ENCODE peak calls at places on chromosomes 6 and 20, in six cellular contexts. One of them, this sample, is unnamed.

GRCh38 chr6:43946641-43947363 is 176.8 kb downstream of the VEGFA start:
- DNase-seq in cardiac muscle cell: no peak
- DNase-seq in left ventricle myocardium inferior: no peak
- DNase-seq in transverse colon: no peak
- DNase-seq in upper lobe of right lung: no peak
- DNase-seq in ovary: no peak
- DNase-seq in this sample: no peak

GRCh38 chr20:54119744-54120143 is 49.4 kb upstream of the BCAS1 start:
- DNase-seq in cardiac muscle cell: no peak
- DNase-seq in left ventricle myocardium inferior: no peak
- DNase-seq in transverse colon: no peak
- DNase-seq in upper lobe of right lung: no peak
- DNase-seq in ovary: no peak
- DNase-seq in this sample: no peak

GRCh38 chr6:142542704-142543233 is 241.0 kb downstream of the ADGRG6 start:
- DNase-seq in cardiac muscle cell: no peak
- DNase-seq in left ventricle myocardium inferior: peak
- DNase-seq in transverse colon: peak
- DNase-seq in upper lobe of right lung: no peak
- DNase-seq in ovary: peak
- DNase-seq in this sample: no peak

GRCh38 chr20:17762873-17763557 is 63.2 kb downstream of the BANF2 start:
- DNase-seq in cardiac muscle cell: no peak
- DNase-seq in left ventricle myocardium inferior: no peak
- DNase-seq in transverse colon: no peak
- DNase-seq in upper lobe of right lung: no peak
- DNase-seq in ovary: no peak
- DNase-seq in this sample: no peak

GRCh38 chr20:41299899-41300298 is 17.6 kb downstream of the ZHX3 start:
- DNase-seq in cardiac muscle cell: no peak
- DNase-seq in left ventricle myocardium inferior: no peak
- DNase-seq in transverse colon: no peak
- DNase-seq in upper lobe of right lung: no peak
- DNase-seq in ovary: no peak
- DNase-seq in this sample: no peak

GRCh38 chr6:134176283-134176975 is 124.0 kb upstream of the SLC2A12 start:
- DNase-seq in cardiac muscle cell: peak
- DNase-seq in left ventricle myocardium inferior: peak
- DNase-seq in transverse colon: no peak
- DNase-seq in upper lobe of right lung: peak
- DNase-seq in ovary: peak
- DNase-seq in this sample: no peak

GRCh38 chr6:87473419-87473903 is 687 bp downstream of the SLC35A1 start:
- DNase-seq in cardiac muscle cell: no peak
- DNase-seq in left ventricle myocardium inferior: no peak
- DNase-seq in transverse colon: peak
- DNase-seq in upper lobe of right lung: no peak
- DNase-seq in ovary: no peak
- DNase-seq in this sample: peak

GRCh38 chr6:16243055-16243454 is 4.7 kb downstream of the GMPR start:
- DNase-seq in cardiac muscle cell: no peak
- DNase-seq in left ventricle myocardium inferior: peak
- DNase-seq in transverse colon: no peak
- DNase-seq in upper lobe of right lung: no peak
- DNase-seq in ovary: no peak
- DNase-seq in this sample: no peak

GRCh38 chr6:83384751-83385150 is 46.1 kb downstream of the ME1 start:
- DNase-seq in cardiac muscle cell: no peak
- DNase-seq in left ventricle myocardium inferior: no peak
- DNase-seq in transverse colon: no peak
- DNase-seq in upper lobe of right lung: no peak
- DNase-seq in ovary: no peak
- DNase-seq in this sample: no peak

GRCh38 chr6:143055213-143055612 is 5.5 kb upstream of the AIG1 start:
- DNase-seq in cardiac muscle cell: no peak
- DNase-seq in left ventricle myocardium inferior: no peak
- DNase-seq in transverse colon: no peak
- DNase-seq in upper lobe of right lung: no peak
- DNase-seq in ovary: no peak
- DNase-seq in this sample: no peak

GRCh38 chr6:29705389-29706231 is 17.6 kb upstream of the HLA-F start:
- DNase-seq in cardiac muscle cell: peak
- DNase-seq in left ventricle myocardium inferior: no peak
- DNase-seq in transverse colon: no peak
- DNase-seq in upper lobe of right lung: no peak
- DNase-seq in ovary: no peak
- DNase-seq in this sample: no peak

GRCh38 chr20:60868316-60868891 is 383.7 kb upstream of the CDH4 start:
- DNase-seq in cardiac muscle cell: no peak
- DNase-seq in left ventricle myocardium inferior: no peak
- DNase-seq in transverse colon: no peak
- DNase-seq in upper lobe of right lung: no peak
- DNase-seq in ovary: no peak
- DNase-seq in this sample: no peak

GRCh38 chr6:39791850-39792500 is at the start of gene DAAM2:
- DNase-seq in cardiac muscle cell: peak
- DNase-seq in left ventricle myocardium inferior: peak
- DNase-seq in transverse colon: peak
- DNase-seq in upper lobe of right lung: peak
- DNase-seq in ovary: peak
- DNase-seq in this sample: no peak

GRCh38 chr6:33192671-33193602 is 670 bp upstream of the COL11A2 start:
- DNase-seq in cardiac muscle cell: peak
- DNase-seq in left ventricle myocardium inferior: peak
- DNase-seq in transverse colon: peak
- DNase-seq in upper lobe of right lung: no peak
- DNase-seq in ovary: peak
- DNase-seq in this sample: no peak

GRCh38 chr20:25685276-25686080 is 11.2 kb downstream of the ZNF337 start:
- DNase-seq in cardiac muscle cell: no peak
- DNase-seq in left ventricle myocardium inferior: no peak
- DNase-seq in transverse colon: no peak
- DNase-seq in upper lobe of right lung: no peak
- DNase-seq in ovary: no peak
- DNase-seq in this sample: peak

GRCh38 chr6:136696238-136696637 is 96.0 kb downstream of the MAP3K5 start:
- DNase-seq in cardiac muscle cell: no peak
- DNase-seq in left ventricle myocardium inferior: no peak
- DNase-seq in transverse colon: no peak
- DNase-seq in upper lobe of right lung: no peak
- DNase-seq in ovary: peak
- DNase-seq in this sample: no peak

GRCh38 chr6:117272886-117273285 is 7.5 kb downstream of the VGLL2 start:
- DNase-seq in cardiac muscle cell: no peak
- DNase-seq in left ventricle myocardium inferior: no peak
- DNase-seq in transverse colon: no peak
- DNase-seq in upper lobe of right lung: no peak
- DNase-seq in ovary: no peak
- DNase-seq in this sample: no peak

GRCh38 chr6:11197846-11198245 is 34.6 kb downstream of the NEDD9 start:
- DNase-seq in cardiac muscle cell: no peak
- DNase-seq in left ventricle myocardium inferior: no peak
- DNase-seq in transverse colon: no peak
- DNase-seq in upper lobe of right lung: no peak
- DNase-seq in ovary: no peak
- DNase-seq in this sample: no peak

GRCh38 chr6:84066536-84066935 is 33.0 kb downstream of the MRAP2 start:
- DNase-seq in cardiac muscle cell: no peak
- DNase-seq in left ventricle myocardium inferior: no peak
- DNase-seq in transverse colon: no peak
- DNase-seq in upper lobe of right lung: no peak
- DNase-seq in ovary: no peak
- DNase-seq in this sample: no peak

GRCh38 chr6:159214281-159214680 is 45.1 kb downstream of the FNDC1 start:
- DNase-seq in cardiac muscle cell: no peak
- DNase-seq in left ventricle myocardium inferior: no peak
- DNase-seq in transverse colon: no peak
- DNase-seq in upper lobe of right lung: no peak
- DNase-seq in ovary: no peak
- DNase-seq in this sample: no peak

GRCh38 chr6:27748662-27749061 is 163.5 kb downstream of the OR2B2 start:
- DNase-seq in cardiac muscle cell: no peak
- DNase-seq in left ventricle myocardium inferior: no peak
- DNase-seq in transverse colon: no peak
- DNase-seq in upper lobe of right lung: no peak
- DNase-seq in ovary: no peak
- DNase-seq in this sample: no peak

GRCh38 chr6:16639689-16640480 is 121.4 kb downstream of the ATXN1 start:
- DNase-seq in cardiac muscle cell: no peak
- DNase-seq in left ventricle myocardium inferior: no peak
- DNase-seq in transverse colon: no peak
- DNase-seq in upper lobe of right lung: no peak
- DNase-seq in ovary: no peak
- DNase-seq in this sample: no peak

GRCh38 chr6:20202070-20202658 is 10.1 kb downstream of the MBOAT1 start:
- DNase-seq in cardiac muscle cell: no peak
- DNase-seq in left ventricle myocardium inferior: no peak
- DNase-seq in transverse colon: no peak
- DNase-seq in upper lobe of right lung: no peak
- DNase-seq in ovary: no peak
- DNase-seq in this sample: peak

GRCh38 chr20:11212288-11212687 is 538.5 kb upstream of the JAG1 start:
- DNase-seq in cardiac muscle cell: no peak
- DNase-seq in left ventricle myocardium inferior: no peak
- DNase-seq in transverse colon: no peak
- DNase-seq in upper lobe of right lung: no peak
- DNase-seq in ovary: no peak
- DNase-seq in this sample: no peak

GRCh38 chr6:162538643-162539064 is 188.9 kb downstream of the PRKN start:
- DNase-seq in cardiac muscle cell: peak
- DNase-seq in left ventricle myocardium inferior: peak
- DNase-seq in transverse colon: no peak
- DNase-seq in upper lobe of right lung: no peak
- DNase-seq in ovary: peak
- DNase-seq in this sample: no peak

GRCh38 chr20:728022-728944 is 40.0 kb downstream of the SLC52A3 start:
- DNase-seq in cardiac muscle cell: peak
- DNase-seq in left ventricle myocardium inferior: peak
- DNase-seq in transverse colon: peak
- DNase-seq in upper lobe of right lung: peak
- DNase-seq in ovary: no peak
- DNase-seq in this sample: no peak

GRCh38 chr20:30811896-30812671 is 445.4 kb upstream of the DEFB115 start:
- DNase-seq in cardiac muscle cell: peak
- DNase-seq in left ventricle myocardium inferior: peak
- DNase-seq in transverse colon: no peak
- DNase-seq in upper lobe of right lung: peak
- DNase-seq in ovary: peak
- DNase-seq in this sample: no peak

GRCh38 chr20:7843613-7844012 is 96.6 kb downstream of the HAO1 start:
- DNase-seq in cardiac muscle cell: no peak
- DNase-seq in left ventricle myocardium inferior: no peak
- DNase-seq in transverse colon: no peak
- DNase-seq in upper lobe of right lung: no peak
- DNase-seq in ovary: no peak
- DNase-seq in this sample: no peak

DNA sequence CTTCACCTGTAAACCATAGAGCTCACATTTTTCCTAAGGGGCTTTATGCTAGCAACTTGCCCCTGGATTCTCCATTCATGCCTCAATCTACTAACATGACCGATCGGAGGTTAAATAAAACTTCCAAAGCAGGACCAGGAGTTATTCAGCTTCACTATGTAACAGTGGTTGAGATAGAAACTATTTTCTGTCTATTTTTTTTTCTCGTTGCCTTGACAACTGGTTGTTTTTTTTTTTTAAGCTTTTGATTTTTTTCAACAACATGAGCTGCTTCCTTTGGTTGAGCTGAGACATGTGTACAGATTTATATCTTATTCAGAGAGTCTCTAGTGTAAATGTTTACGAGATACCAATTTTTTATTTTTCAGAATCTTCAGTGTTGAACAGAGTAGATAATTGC is 85.7 kb downstream of the SHLD1 start:
- DNase-seq in cardiac muscle cell: no peak
- DNase-seq in left ventricle myocardium inferior: no peak
- DNase-seq in transverse colon: no peak
- DNase-seq in upper lobe of right lung: no peak
- DNase-seq in ovary: no peak
- DNase-seq in this sample: no peak
- H3K27ac ChIP-seq in cardiac muscle cell: no peak
- H3K27ac ChIP-seq in left ventricle myocardium inferior: peak
- H3K27ac ChIP-seq in transverse colon: peak
- H3K27ac ChIP-seq in upper lobe of right lung: peak
- H3K27ac ChIP-seq in ovary: peak
- H3K27ac ChIP-seq in this sample: no peak

GRCh38 chr20:9958693-9959092 is 76.1 kb upstream of the ANKEF1 start:
- DNase-seq in cardiac muscle cell: no peak
- DNase-seq in left ventricle myocardium inferior: no peak
- DNase-seq in transverse colon: no peak
- DNase-seq in upper lobe of right lung: no peak
- DNase-seq in ovary: no peak
- DNase-seq in this sample: no peak
- H3K27ac ChIP-seq in cardiac muscle cell: no peak
- H3K27ac ChIP-seq in left ventricle myocardium inferior: no peak
- H3K27ac ChIP-seq in transverse colon: no peak
- H3K27ac ChIP-seq in upper lobe of right lung: no peak
- H3K27ac ChIP-seq in ovary: no peak
- H3K27ac ChIP-seq in this sample: no peak

GRCh38 chr6:1625352-1625773 is 15.6 kb downstream of the FOXC1 start:
- DNase-seq in cardiac muscle cell: no peak
- DNase-seq in left ventricle myocardium inferior: no peak
- DNase-seq in transverse colon: no peak
- DNase-seq in upper lobe of right lung: no peak
- DNase-seq in ovary: no peak
- DNase-seq in this sample: no peak
- H3K27ac ChIP-seq in cardiac muscle cell: no peak
- H3K27ac ChIP-seq in left ventricle myocardium inferior: peak
- H3K27ac ChIP-seq in transverse colon: no peak
- H3K27ac ChIP-seq in upper lobe of right lung: no peak
- H3K27ac ChIP-seq in ovary: no peak
- H3K27ac ChIP-seq in this sample: no peak

DNA sequence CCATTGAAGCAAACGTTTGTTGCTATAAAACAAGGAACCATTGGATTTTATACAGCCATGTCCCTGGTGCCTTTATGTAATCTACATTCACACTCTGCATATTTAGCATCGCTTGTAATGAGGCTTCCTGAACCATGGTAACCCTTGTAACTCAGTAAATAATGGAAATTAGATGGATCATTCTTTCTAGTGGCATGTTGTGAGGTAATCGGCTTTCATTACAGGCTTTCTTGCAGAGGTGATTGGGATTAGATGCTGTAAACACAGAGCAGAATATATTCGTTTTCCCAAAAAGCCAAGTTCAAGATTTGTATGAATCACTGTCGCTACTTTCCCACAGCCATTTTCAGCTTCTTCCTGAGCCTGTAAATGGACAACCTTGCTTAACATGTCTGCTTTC is 36.1 kb downstream of the SMPDL3A start:
- DNase-seq in cardiac muscle cell: no peak
- DNase-seq in left ventricle myocardium inferior: no peak
- DNase-seq in transverse colon: no peak
- DNase-seq in upper lobe of right lung: no peak
- DNase-seq in ovary: no peak
- DNase-seq in this sample: no peak
- H3K27ac ChIP-seq in cardiac muscle cell: no peak
- H3K27ac ChIP-seq in left ventricle myocardium inferior: no peak
- H3K27ac ChIP-seq in transverse colon: no peak
- H3K27ac ChIP-seq in upper lobe of right lung: no peak
- H3K27ac ChIP-seq in ovary: no peak
- H3K27ac ChIP-seq in this sample: no peak